ENCODE peak calls at places on chromosomes 7 and 10, in six cellular contexts. L is naive B cell; G is activated CD8-positive, alpha-beta memory T cell treated with anti-CD3 and anti-CD28 coated beads for 24 hours; M is NCI-H774; D is psoas muscle; K is stimulated activated CD4-positive, alpha-beta T cell treated with anti-CD3 and anti-CD28 coated beads, Interleukin-1b, Interleukin-23, amount 100 ng/mL, for 1 hour. F is an unnamed sample.
A peak's percentile ranks its signal among the peaks of the same experiment; 100 is the strongest.

GRCh38 chr7:27329917-27330316 is 87.3 kb downstream of the EVX1 start:
- DNase-seq in G (no peak), K (no peak), L (no peak), D (no peak), M (no peak), F (no peak)

GRCh38 chr7:96236198-96237039 is 85.5 kb downstream of the SLC25A13 start:
- DNase-seq in M (no peak), K (no peak), L (no peak), D (peak; percentile 43), G (no peak), F (peak; percentile 90)

GRCh38 chr7:86826948-86827347 is 183.2 kb downstream of the GRM3 start:
- DNase-seq in G (no peak), D (no peak), M (no peak), L (no peak), K (no peak), F (no peak)

GRCh38 chr7:40372031-40372430 is 237.2 kb downstream of the SUGCT start:
- DNase-seq in G (no peak), D (no peak), K (no peak), L (no peak), M (no peak), F (no peak)

GRCh38 chr7:135168001-135168400 is 2.5 kb downstream of the CYREN start:
- DNase-seq in L (no peak), G (no peak), M (no peak), K (no peak), D (peak; percentile 65), F (no peak)

GRCh38 chr7:11751807-11752389 is 80.1 kb downstream of the THSD7A start:
- DNase-seq in L (no peak), M (no peak), G (no peak), D (no peak), K (no peak), F (no peak)

GRCh38 chr10:63586048-63586447 is 64.8 kb downstream of the REEP3 start:
- DNase-seq in D (no peak), L (no peak), K (no peak), G (no peak), M (no peak), F (no peak)

GRCh38 chr7:66928388-66928787 is 7.4 kb downstream of the TMEM248 start:
- DNase-seq in D (no peak), K (no peak), G (no peak), M (no peak), L (no peak), F (no peak)

GRCh38 chr7:70849580-70850235 is 282.2 kb upstream of the GALNT17 start:
- DNase-seq in D (no peak), M (no peak), G (no peak), L (no peak), K (no peak), F (no peak)

GRCh38 chr10:45558406-45558805 is 114.2 kb downstream of the ZFAND4 start:
- DNase-seq in G (no peak), M (no peak), D (no peak), K (no peak), L (no peak), F (no peak)

GRCh38 chr10:13724484-13724883 is 137.7 kb downstream of the PRPF18 start:
- DNase-seq in G (no peak), D (no peak), K (no peak), L (no peak), M (no peak), F (no peak)

GRCh38 chr7:133051066-133051465 is 30.8 kb downstream of the CHCHD3 start:
- DNase-seq in M (no peak), K (no peak), G (no peak), D (no peak), L (no peak), F (no peak)

GRCh38 chr10:71766717-71767419 is 6.5 kb downstream of the VSIR start:
- DNase-seq in D (peak; percentile 80), M (no peak), L (peak; percentile 63), G (no peak), K (no peak), F (no peak)

GRCh38 chr10:14126697-14127440 is 203.9 kb downstream of the FRMD4A start:
- DNase-seq in K (no peak), L (no peak), M (no peak), D (no peak), G (no peak), F (peak; percentile 52)

GRCh38 chr10:76037531-76037930 is 606.1 kb downstream of the LRMDA start:
- DNase-seq in M (no peak), L (no peak), D (no peak), G (no peak), K (no peak), F (no peak)

GRCh38 chr10:60433684-60434083 is 44.0 kb upstream of the ANK3 start:
- DNase-seq in M (no peak), G (no peak), D (no peak), K (no peak), L (no peak), F (no peak)

GRCh38 chr7:37832194-37832593 is 16.2 kb upstream of the NME8 start:
- DNase-seq in D (peak; percentile 37), K (no peak), M (no peak), L (no peak), G (no peak), F (no peak)

GRCh38 chr7:150973571-150974451 is 4.3 kb downstream of the KCNH2 start:
- DNase-seq in D (no peak), G (no peak), K (no peak), M (peak; percentile 89), L (peak; percentile 19), F (no peak)

GRCh38 chr7:77442631-77443420 is 26.7 kb upstream of the GSAP start:
- DNase-seq in D (no peak), G (no peak), M (no peak), K (no peak), L (no peak), F (no peak)

GRCh38 chr10:14378387-14378960 is 47.8 kb upstream of the FRMD4A start:
- DNase-seq in D (no peak), M (no peak), K (no peak), L (no peak), G (no peak), F (no peak)